ENCODE peak calls at places on chromosomes 1 and 21, in eight cellular contexts. F is IMR-90, N is esophagus squamous epithelium, T is uterus, K is WTC11, W is HFF-Myc, V is H9, L is lower lobe of right lung. O is an unnamed sample.
A peak's percentile ranks its signal among the peaks of the same experiment; 100 is the strongest.

GRCh38 chr1:67883069-67883468 is 49.8 kb upstream of the GNG12 start:
- DNase-seq in F (peak; percentile 84), N (no peak), T (no peak), K (no peak), W (no peak), V (no peak), L (no peak), O (no peak)

GRCh38 chr1:196148367-196148970 is 459.8 kb downstream of the KCNT2 start:
- DNase-seq in F (peak; percentile 57), N (no peak), T (no peak), K (no peak), W (peak; percentile 16), V (no peak), L (no peak), O (no peak)

GRCh38 chr1:230823421-230823820 is 44.9 kb downstream of the C1orf198 start:
- DNase-seq in F (no peak), N (no peak), T (no peak), K (no peak), W (peak; percentile 76), V (no peak), L (no peak), O (no peak)

GRCh38 chr1:113073457-113073950 is 506 bp downstream of the LRIG2 start:
- DNase-seq in F (peak; percentile 61), N (no peak), T (no peak), K (peak; percentile 81), W (peak; percentile 3), V (peak; percentile 74), L (no peak), O (no peak)

GRCh38 chr1:45685308-45686080 is 839 bp downstream of the GPBP1L1 start:
- DNase-seq in F (peak; percentile 2), N (no peak), T (no peak), K (no peak), W (no peak), V (no peak), L (no peak), O (no peak)

GRCh38 chr1:240987928-240988327 is 369.1 kb downstream of the RGS7 start:
- DNase-seq in F (no peak), N (no peak), T (no peak), K (no peak), W (no peak), V (no peak), L (no peak), O (no peak)

GRCh38 chr1:117656202-117656641 is 50.4 kb downstream of the TENT5C start:
- DNase-seq in F (no peak), N (no peak), T (no peak), K (no peak), W (no peak), V (no peak), L (no peak), O (no peak)

GRCh38 chr1:19122668-19123067 is 87.4 kb downstream of the UBR4 start:
- DNase-seq in F (peak; percentile 17), N (no peak), T (no peak), K (no peak), W (no peak), V (no peak), L (no peak), O (no peak)

GRCh38 chr1:65177457-65177856 is 29.5 kb downstream of the AK4 start:
- DNase-seq in F (peak; percentile 68), N (no peak), T (no peak), K (no peak), W (no peak), V (no peak), L (no peak), O (no peak)

GRCh38 chr21:42587036-42587435 is 66.4 kb upstream of the PDE9A start:
- DNase-seq in F (no peak), N (no peak), T (no peak), K (no peak), W (no peak), V (no peak), L (no peak), O (no peak)

GRCh38 chr1:183567584-183567983 is 22.7 kb downstream of the NCF2 start:
- DNase-seq in F (peak; percentile 47), N (no peak), T (no peak), K (no peak), W (no peak), V (no peak), L (peak; percentile 80), O (no peak)

GRCh38 chr1:94111879-94112278 is 9.1 kb downstream of the ABCA4 start:
- DNase-seq in F (no peak), N (no peak), T (no peak), K (no peak), W (no peak), V (no peak), L (no peak), O (no peak)

GRCh38 chr1:234722267-234722704 is 112.3 kb upstream of the IRF2BP2 start:
- DNase-seq in F (no peak), N (no peak), T (peak; percentile 68), K (no peak), W (peak; percentile 24), V (no peak), L (no peak), O (no peak)

GRCh38 chr1:98556521-98557158 is 104.9 kb upstream of the SNX7 start:
- DNase-seq in F (peak; percentile 22), N (no peak), T (no peak), K (no peak), W (peak; percentile 15), V (no peak), L (no peak), O (no peak)

GRCh38 chr1:145690587-145691558 is 16.3 kb downstream of the PDZK1 start:
- DNase-seq in F (peak; percentile 82), N (no peak), T (no peak), K (no peak), W (no peak), V (no peak), L (no peak), O (no peak)

GRCh38 chr1:68384321-68384813 is 65.4 kb downstream of the RPE65 start:
- DNase-seq in F (peak; percentile 100), N (no peak), T (no peak), K (no peak), W (peak; percentile 98), V (no peak), L (no peak), O (no peak)

GRCh38 chr1:247680171-247680570 is 632 bp upstream of the OR13G1 start:
- DNase-seq in F (no peak), N (no peak), T (no peak), K (no peak), W (no peak), V (no peak), L (no peak), O (no peak)
- TF ChIP-seq CTCF in F (no peak), N (no peak), T (no peak), K (no peak), W (no peak), V (no peak), L (no peak), O (no peak)

DNA sequence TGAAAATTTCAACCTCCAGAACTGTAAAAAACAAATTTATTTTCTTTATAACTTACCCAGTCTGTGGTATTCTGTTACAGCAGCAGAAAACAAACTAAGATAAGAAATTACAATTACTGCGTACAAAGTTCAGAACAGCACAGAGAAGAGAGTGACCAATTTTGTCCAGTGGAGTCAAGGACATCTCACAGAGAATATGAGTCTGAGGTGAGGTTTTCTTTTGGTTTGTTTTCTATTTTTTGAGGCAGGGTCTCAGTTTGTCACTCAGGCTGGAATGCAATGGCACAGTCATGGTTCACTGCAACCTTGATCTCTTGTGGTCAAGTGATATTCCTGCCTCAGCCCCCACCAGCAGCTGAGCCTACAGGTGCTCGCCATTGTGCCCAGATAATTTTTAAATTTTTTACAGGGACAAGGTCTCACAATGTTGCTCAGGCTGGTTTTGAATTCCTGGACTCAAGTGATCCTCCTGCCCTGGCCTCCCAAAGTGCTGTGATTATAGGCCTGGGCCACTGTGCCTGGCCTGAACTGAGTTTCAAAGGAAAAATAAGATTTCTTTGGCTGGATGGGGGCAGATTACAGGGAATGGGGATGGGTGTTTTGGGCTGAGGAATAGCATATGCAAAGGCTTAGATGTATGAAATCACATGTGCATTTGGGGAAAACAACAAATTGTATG is 201.1 kb upstream of the USP24 start:
- DNase-seq in F (no peak), N (no peak), T (no peak), K (no peak), W (no peak), V (no peak), L (no peak), O (no peak)
- TF ChIP-seq CTCF in F (no peak), N (no peak), T (no peak), K (no peak), W (no peak), V (no peak), L (no peak), O (no peak)

DNA sequence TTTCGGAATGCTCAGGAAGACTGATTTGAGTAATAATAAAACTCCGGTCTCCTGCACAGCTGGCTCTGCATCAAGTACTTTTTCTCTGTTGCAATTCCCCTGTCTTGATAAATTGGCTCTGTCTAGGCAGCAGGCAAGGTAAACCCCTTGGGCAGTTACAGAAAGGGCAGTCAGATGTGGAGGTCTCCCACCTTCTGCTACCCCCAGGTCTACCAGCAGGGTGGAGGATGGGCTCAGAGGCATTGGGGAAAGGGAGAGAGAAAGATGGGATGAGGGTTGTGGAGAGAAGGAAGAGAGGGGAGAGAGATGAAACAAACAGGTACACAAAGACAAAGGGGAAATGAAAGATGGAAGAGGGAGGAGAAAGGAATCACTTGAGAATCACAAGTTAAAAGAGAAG is 156.8 kb downstream of the MIS18A start:
- DNase-seq in F (no peak), N (no peak), T (no peak), K (no peak), W (no peak), V (no peak), L (no peak), O (no peak)
- TF ChIP-seq CTCF in F (no peak), N (no peak), T (no peak), K (no peak), W (no peak), V (no peak), L (no peak), O (no peak)

GRCh38 chr1:36707221-36707620 is 224.5 kb upstream of the CSF3R start:
- DNase-seq in F (no peak), N (no peak), T (no peak), K (no peak), W (no peak), V (no peak), L (no peak), O (no peak)

GRCh38 chr1:36702963-36703362 is 220.2 kb upstream of the CSF3R start:
- DNase-seq in F (no peak), N (no peak), T (no peak), K (no peak), W (no peak), V (no peak), L (no peak), O (no peak)

GRCh38 chr1:36703526-36704208 is 221.0 kb upstream of the CSF3R start:
- DNase-seq in F (peak; percentile 49), N (no peak), T (peak; percentile 37), K (peak; percentile 93), W (peak; percentile 21), V (peak; percentile 93), L (peak; percentile 84), O (peak; percentile 89)

GRCh38 chr1:36706416-36706815 is 223.7 kb upstream of the CSF3R start:
- DNase-seq in F (no peak), N (no peak), T (no peak), K (no peak), W (no peak), V (no peak), L (no peak), O (no peak)

DNA sequence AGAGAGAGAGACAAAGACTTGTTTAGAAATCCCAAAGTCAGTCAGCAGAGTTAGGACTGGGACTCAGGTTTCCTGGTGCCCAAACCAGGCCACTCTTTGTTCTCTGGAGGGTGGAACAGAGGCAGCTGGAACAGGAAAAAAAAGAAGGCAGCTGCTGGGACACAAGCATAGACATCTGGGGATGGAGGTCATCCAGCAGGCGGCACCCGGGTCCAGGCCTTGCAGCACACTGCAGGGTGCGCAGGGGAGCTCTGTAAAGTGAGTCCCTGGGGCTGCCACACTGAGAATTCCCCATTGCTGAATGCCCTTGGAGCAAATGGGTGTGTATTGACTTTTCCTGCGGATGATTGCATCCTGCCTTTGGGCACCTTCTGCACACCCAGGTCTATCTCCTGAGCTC is 222.9 kb upstream of the CSF3R start:
- DNase-seq in F (no peak), N (no peak), T (no peak), K (no peak), W (no peak), V (no peak), L (no peak), O (no peak)
- TF ChIP-seq CTCF in F (no peak), N (no peak), T (no peak), K (no peak), W (no peak), V (peak; percentile 34), L (no peak), O (no peak)